ENCODE peak calls at places on chromosomes 3 and 15, in eight cellular contexts. One of them, this sample, is unnamed.
A peak's percentile ranks its signal among the peaks of the same experiment; 100 is the strongest.

GRCh38 chr3:177062052-177062732 is 135.1 kb downstream of the TBL1XR1 start:
- DNase-seq in activated naive CD4-positive, alpha-beta T cell treated with Interleukin-2 at 50 U/mL for 16 hours: no peak
- DNase-seq in ecto neural progenitor cell: no peak
- DNase-seq in GOT3: no peak
- DNase-seq in stimulated activated CD4-positive, alpha-beta T cell treated with anti-CD3 and anti-CD28 coated beads, Interleukin-2, amount 100 ng/mL, for 48 hours: no peak
- DNase-seq in EL: peak; percentile 12
- DNase-seq in KBM-7: no peak
- DNase-seq in activated CD4-positive, alpha-beta T cell treated with anti-CD3 and anti-CD28 coated beads for 1 hour: no peak
- DNase-seq in this sample: no peak

GRCh38 chr3:126672340-126672739 is 17.4 kb upstream of the TXNRD3 start:
- DNase-seq in activated naive CD4-positive, alpha-beta T cell treated with Interleukin-2 at 50 U/mL for 16 hours: no peak
- DNase-seq in ecto neural progenitor cell: no peak
- DNase-seq in GOT3: no peak
- DNase-seq in stimulated activated CD4-positive, alpha-beta T cell treated with anti-CD3 and anti-CD28 coated beads, Interleukin-2, amount 100 ng/mL, for 48 hours: no peak
- DNase-seq in EL: no peak
- DNase-seq in KBM-7: no peak
- DNase-seq in activated CD4-positive, alpha-beta T cell treated with anti-CD3 and anti-CD28 coated beads for 1 hour: no peak
- DNase-seq in this sample: no peak

GRCh38 chr3:42822828-42823227 is 13.6 kb downstream of the ACKR2 start:
- DNase-seq in activated naive CD4-positive, alpha-beta T cell treated with Interleukin-2 at 50 U/mL for 16 hours: no peak
- DNase-seq in ecto neural progenitor cell: no peak
- DNase-seq in GOT3: no peak
- DNase-seq in stimulated activated CD4-positive, alpha-beta T cell treated with anti-CD3 and anti-CD28 coated beads, Interleukin-2, amount 100 ng/mL, for 48 hours: no peak
- DNase-seq in EL: no peak
- DNase-seq in KBM-7: no peak
- DNase-seq in activated CD4-positive, alpha-beta T cell treated with anti-CD3 and anti-CD28 coated beads for 1 hour: no peak
- DNase-seq in this sample: no peak

GRCh38 chr3:192847918-192848317 is 69.7 kb downstream of the MB21D2 start:
- DNase-seq in activated naive CD4-positive, alpha-beta T cell treated with Interleukin-2 at 50 U/mL for 16 hours: no peak
- DNase-seq in ecto neural progenitor cell: no peak
- DNase-seq in GOT3: no peak
- DNase-seq in stimulated activated CD4-positive, alpha-beta T cell treated with anti-CD3 and anti-CD28 coated beads, Interleukin-2, amount 100 ng/mL, for 48 hours: no peak
- DNase-seq in EL: peak; percentile 72
- DNase-seq in KBM-7: no peak
- DNase-seq in activated CD4-positive, alpha-beta T cell treated with anti-CD3 and anti-CD28 coated beads for 1 hour: no peak
- DNase-seq in this sample: no peak

GRCh38 chr3:143885803-143886427 is 37.6 kb upstream of the SLC9A9 start:
- DNase-seq in activated naive CD4-positive, alpha-beta T cell treated with Interleukin-2 at 50 U/mL for 16 hours: peak; percentile 5
- DNase-seq in ecto neural progenitor cell: no peak
- DNase-seq in GOT3: no peak
- DNase-seq in stimulated activated CD4-positive, alpha-beta T cell treated with anti-CD3 and anti-CD28 coated beads, Interleukin-2, amount 100 ng/mL, for 48 hours: peak; percentile 8
- DNase-seq in EL: peak; percentile 47
- DNase-seq in KBM-7: peak; percentile 71
- DNase-seq in activated CD4-positive, alpha-beta T cell treated with anti-CD3 and anti-CD28 coated beads for 1 hour: no peak
- DNase-seq in this sample: no peak

GRCh38 chr3:122030381-122031122 is 8.5 kb upstream of the ILDR1 start:
- DNase-seq in activated naive CD4-positive, alpha-beta T cell treated with Interleukin-2 at 50 U/mL for 16 hours: no peak
- DNase-seq in ecto neural progenitor cell: no peak
- DNase-seq in GOT3: no peak
- DNase-seq in stimulated activated CD4-positive, alpha-beta T cell treated with anti-CD3 and anti-CD28 coated beads, Interleukin-2, amount 100 ng/mL, for 48 hours: no peak
- DNase-seq in EL: peak; percentile 42
- DNase-seq in KBM-7: peak; percentile 35
- DNase-seq in activated CD4-positive, alpha-beta T cell treated with anti-CD3 and anti-CD28 coated beads for 1 hour: no peak
- DNase-seq in this sample: no peak

GRCh38 chr3:187773963-187774789 is 28.9 kb upstream of the BCL6 start:
- DNase-seq in activated naive CD4-positive, alpha-beta T cell treated with Interleukin-2 at 50 U/mL for 16 hours: no peak
- DNase-seq in ecto neural progenitor cell: no peak
- DNase-seq in GOT3: no peak
- DNase-seq in stimulated activated CD4-positive, alpha-beta T cell treated with anti-CD3 and anti-CD28 coated beads, Interleukin-2, amount 100 ng/mL, for 48 hours: no peak
- DNase-seq in EL: no peak
- DNase-seq in KBM-7: peak; percentile 89
- DNase-seq in activated CD4-positive, alpha-beta T cell treated with anti-CD3 and anti-CD28 coated beads for 1 hour: no peak
- DNase-seq in this sample: peak; percentile 22

GRCh38 chr3:45946307-45946706 is 3.0 kb downstream of the CXCR6 start:
- DNase-seq in activated naive CD4-positive, alpha-beta T cell treated with Interleukin-2 at 50 U/mL for 16 hours: no peak
- DNase-seq in ecto neural progenitor cell: no peak
- DNase-seq in GOT3: no peak
- DNase-seq in stimulated activated CD4-positive, alpha-beta T cell treated with anti-CD3 and anti-CD28 coated beads, Interleukin-2, amount 100 ng/mL, for 48 hours: no peak
- DNase-seq in EL: peak; percentile 62
- DNase-seq in KBM-7: no peak
- DNase-seq in activated CD4-positive, alpha-beta T cell treated with anti-CD3 and anti-CD28 coated beads for 1 hour: no peak
- DNase-seq in this sample: no peak

GRCh38 chr3:159664653-159665052 is 324.0 kb upstream of the IL12A start:
- DNase-seq in activated naive CD4-positive, alpha-beta T cell treated with Interleukin-2 at 50 U/mL for 16 hours: no peak
- DNase-seq in ecto neural progenitor cell: no peak
- DNase-seq in GOT3: no peak
- DNase-seq in stimulated activated CD4-positive, alpha-beta T cell treated with anti-CD3 and anti-CD28 coated beads, Interleukin-2, amount 100 ng/mL, for 48 hours: no peak
- DNase-seq in EL: no peak
- DNase-seq in KBM-7: no peak
- DNase-seq in activated CD4-positive, alpha-beta T cell treated with anti-CD3 and anti-CD28 coated beads for 1 hour: no peak
- DNase-seq in this sample: no peak

GRCh38 chr15:70852501-70853269 is 1.3 kb downstream of the LARP6 start:
- DNase-seq in activated naive CD4-positive, alpha-beta T cell treated with Interleukin-2 at 50 U/mL for 16 hours: no peak
- DNase-seq in ecto neural progenitor cell: no peak
- DNase-seq in GOT3: no peak
- DNase-seq in stimulated activated CD4-positive, alpha-beta T cell treated with anti-CD3 and anti-CD28 coated beads, Interleukin-2, amount 100 ng/mL, for 48 hours: no peak
- DNase-seq in EL: peak; percentile 84
- DNase-seq in KBM-7: no peak
- DNase-seq in activated CD4-positive, alpha-beta T cell treated with anti-CD3 and anti-CD28 coated beads for 1 hour: no peak
- DNase-seq in this sample: no peak

GRCh38 chr3:146161725-146162047 is 702 bp upstream of the PLOD2 start:
- DNase-seq in activated naive CD4-positive, alpha-beta T cell treated with Interleukin-2 at 50 U/mL for 16 hours: no peak
- DNase-seq in ecto neural progenitor cell: peak; percentile 50
- DNase-seq in GOT3: no peak
- DNase-seq in stimulated activated CD4-positive, alpha-beta T cell treated with anti-CD3 and anti-CD28 coated beads, Interleukin-2, amount 100 ng/mL, for 48 hours: no peak
- DNase-seq in EL: no peak
- DNase-seq in KBM-7: no peak
- DNase-seq in activated CD4-positive, alpha-beta T cell treated with anti-CD3 and anti-CD28 coated beads for 1 hour: no peak
- DNase-seq in this sample: no peak

GRCh38 chr15:35618260-35619188 is 72.6 kb upstream of the DPH6 start:
- DNase-seq in activated naive CD4-positive, alpha-beta T cell treated with Interleukin-2 at 50 U/mL for 16 hours: no peak
- DNase-seq in ecto neural progenitor cell: no peak
- DNase-seq in GOT3: no peak
- DNase-seq in stimulated activated CD4-positive, alpha-beta T cell treated with anti-CD3 and anti-CD28 coated beads, Interleukin-2, amount 100 ng/mL, for 48 hours: no peak
- DNase-seq in EL: no peak
- DNase-seq in KBM-7: no peak
- DNase-seq in activated CD4-positive, alpha-beta T cell treated with anti-CD3 and anti-CD28 coated beads for 1 hour: no peak
- DNase-seq in this sample: no peak

GRCh38 chr3:126539558-126540250 is 15.7 kb downstream of the CHST13 start:
- DNase-seq in activated naive CD4-positive, alpha-beta T cell treated with Interleukin-2 at 50 U/mL for 16 hours: no peak
- DNase-seq in ecto neural progenitor cell: peak; percentile 37
- DNase-seq in GOT3: no peak
- DNase-seq in stimulated activated CD4-positive, alpha-beta T cell treated with anti-CD3 and anti-CD28 coated beads, Interleukin-2, amount 100 ng/mL, for 48 hours: no peak
- DNase-seq in EL: no peak
- DNase-seq in KBM-7: no peak
- DNase-seq in activated CD4-positive, alpha-beta T cell treated with anti-CD3 and anti-CD28 coated beads for 1 hour: no peak
- DNase-seq in this sample: no peak

GRCh38 chr3:178900244-178900643 is 171.4 kb downstream of the ZMAT3 start:
- DNase-seq in activated naive CD4-positive, alpha-beta T cell treated with Interleukin-2 at 50 U/mL for 16 hours: no peak
- DNase-seq in ecto neural progenitor cell: no peak
- DNase-seq in GOT3: no peak
- DNase-seq in stimulated activated CD4-positive, alpha-beta T cell treated with anti-CD3 and anti-CD28 coated beads, Interleukin-2, amount 100 ng/mL, for 48 hours: no peak
- DNase-seq in EL: no peak
- DNase-seq in KBM-7: no peak
- DNase-seq in activated CD4-positive, alpha-beta T cell treated with anti-CD3 and anti-CD28 coated beads for 1 hour: no peak
- DNase-seq in this sample: no peak

GRCh38 chr15:49040151-49040550 is 6.1 kb downstream of the SECISBP2L start:
- DNase-seq in activated naive CD4-positive, alpha-beta T cell treated with Interleukin-2 at 50 U/mL for 16 hours: no peak
- DNase-seq in ecto neural progenitor cell: no peak
- DNase-seq in GOT3: no peak
- DNase-seq in stimulated activated CD4-positive, alpha-beta T cell treated with anti-CD3 and anti-CD28 coated beads, Interleukin-2, amount 100 ng/mL, for 48 hours: no peak
- DNase-seq in EL: no peak
- DNase-seq in KBM-7: no peak
- DNase-seq in activated CD4-positive, alpha-beta T cell treated with anti-CD3 and anti-CD28 coated beads for 1 hour: no peak
- DNase-seq in this sample: no peak

GRCh38 chr3:32818431-32819085 is 761 bp downstream of the TRIM71 start:
- DNase-seq in activated naive CD4-positive, alpha-beta T cell treated with Interleukin-2 at 50 U/mL for 16 hours: no peak
- DNase-seq in ecto neural progenitor cell: no peak
- DNase-seq in GOT3: no peak
- DNase-seq in stimulated activated CD4-positive, alpha-beta T cell treated with anti-CD3 and anti-CD28 coated beads, Interleukin-2, amount 100 ng/mL, for 48 hours: peak; percentile 2
- DNase-seq in EL: no peak
- DNase-seq in KBM-7: peak; percentile 13
- DNase-seq in activated CD4-positive, alpha-beta T cell treated with anti-CD3 and anti-CD28 coated beads for 1 hour: no peak
- DNase-seq in this sample: no peak

GRCh38 chr3:17491601-17492000 is 250.8 kb downstream of the TBC1D5 start:
- DNase-seq in activated naive CD4-positive, alpha-beta T cell treated with Interleukin-2 at 50 U/mL for 16 hours: no peak
- DNase-seq in ecto neural progenitor cell: no peak
- DNase-seq in GOT3: no peak
- DNase-seq in stimulated activated CD4-positive, alpha-beta T cell treated with anti-CD3 and anti-CD28 coated beads, Interleukin-2, amount 100 ng/mL, for 48 hours: no peak
- DNase-seq in EL: peak; percentile 84
- DNase-seq in KBM-7: no peak
- DNase-seq in activated CD4-positive, alpha-beta T cell treated with anti-CD3 and anti-CD28 coated beads for 1 hour: no peak
- DNase-seq in this sample: no peak

GRCh38 chr3:43155464-43156121 is 49.7 kb upstream of the POMGNT2 start:
- DNase-seq in activated naive CD4-positive, alpha-beta T cell treated with Interleukin-2 at 50 U/mL for 16 hours: no peak
- DNase-seq in ecto neural progenitor cell: peak; percentile 70
- DNase-seq in GOT3: peak; percentile 63
- DNase-seq in stimulated activated CD4-positive, alpha-beta T cell treated with anti-CD3 and anti-CD28 coated beads, Interleukin-2, amount 100 ng/mL, for 48 hours: no peak
- DNase-seq in EL: peak; percentile 84
- DNase-seq in KBM-7: peak; percentile 69
- DNase-seq in activated CD4-positive, alpha-beta T cell treated with anti-CD3 and anti-CD28 coated beads for 1 hour: no peak
- DNase-seq in this sample: no peak

GRCh38 chr15:99598296-99598695 is 32.5 kb downstream of the MEF2A start:
- DNase-seq in activated naive CD4-positive, alpha-beta T cell treated with Interleukin-2 at 50 U/mL for 16 hours: no peak
- DNase-seq in ecto neural progenitor cell: no peak
- DNase-seq in GOT3: no peak
- DNase-seq in stimulated activated CD4-positive, alpha-beta T cell treated with anti-CD3 and anti-CD28 coated beads, Interleukin-2, amount 100 ng/mL, for 48 hours: no peak
- DNase-seq in EL: no peak
- DNase-seq in KBM-7: no peak
- DNase-seq in activated CD4-positive, alpha-beta T cell treated with anti-CD3 and anti-CD28 coated beads for 1 hour: no peak
- DNase-seq in this sample: no peak

GRCh38 chr3:174002543-174002942 is 605.0 kb downstream of the NLGN1 start:
- DNase-seq in activated naive CD4-positive, alpha-beta T cell treated with Interleukin-2 at 50 U/mL for 16 hours: no peak
- DNase-seq in ecto neural progenitor cell: no peak
- DNase-seq in GOT3: no peak
- DNase-seq in stimulated activated CD4-positive, alpha-beta T cell treated with anti-CD3 and anti-CD28 coated beads, Interleukin-2, amount 100 ng/mL, for 48 hours: no peak
- DNase-seq in EL: peak; percentile 26
- DNase-seq in KBM-7: peak; percentile 2
- DNase-seq in activated CD4-positive, alpha-beta T cell treated with anti-CD3 and anti-CD28 coated beads for 1 hour: no peak
- DNase-seq in this sample: no peak

GRCh38 chr3:195803309-195803908 is 8.3 kb downstream of the MUC4 start:
- DNase-seq in activated naive CD4-positive, alpha-beta T cell treated with Interleukin-2 at 50 U/mL for 16 hours: no peak
- DNase-seq in ecto neural progenitor cell: no peak
- DNase-seq in GOT3: no peak
- DNase-seq in stimulated activated CD4-positive, alpha-beta T cell treated with anti-CD3 and anti-CD28 coated beads, Interleukin-2, amount 100 ng/mL, for 48 hours: no peak
- DNase-seq in EL: no peak
- DNase-seq in KBM-7: no peak
- DNase-seq in activated CD4-positive, alpha-beta T cell treated with anti-CD3 and anti-CD28 coated beads for 1 hour: no peak
- DNase-seq in this sample: no peak

GRCh38 chr15:68609618-68610017 is 30.8 kb downstream of the CORO2B start:
- DNase-seq in activated naive CD4-positive, alpha-beta T cell treated with Interleukin-2 at 50 U/mL for 16 hours: no peak
- DNase-seq in ecto neural progenitor cell: no peak
- DNase-seq in GOT3: peak; percentile 36
- DNase-seq in stimulated activated CD4-positive, alpha-beta T cell treated with anti-CD3 and anti-CD28 coated beads, Interleukin-2, amount 100 ng/mL, for 48 hours: no peak
- DNase-seq in EL: no peak
- DNase-seq in KBM-7: no peak
- DNase-seq in activated CD4-positive, alpha-beta T cell treated with anti-CD3 and anti-CD28 coated beads for 1 hour: no peak
- DNase-seq in this sample: no peak

GRCh38 chr3:172089250-172089649 is 49.9 kb downstream of the FNDC3B start:
- DNase-seq in activated naive CD4-positive, alpha-beta T cell treated with Interleukin-2 at 50 U/mL for 16 hours: no peak
- DNase-seq in ecto neural progenitor cell: no peak
- DNase-seq in GOT3: no peak
- DNase-seq in stimulated activated CD4-positive, alpha-beta T cell treated with anti-CD3 and anti-CD28 coated beads, Interleukin-2, amount 100 ng/mL, for 48 hours: no peak
- DNase-seq in EL: peak; percentile 56
- DNase-seq in KBM-7: no peak
- DNase-seq in activated CD4-positive, alpha-beta T cell treated with anti-CD3 and anti-CD28 coated beads for 1 hour: no peak
- DNase-seq in this sample: no peak